ENCODE peak calls at places on chromosomes 6 and 20, in eight cellular contexts. G is stimulated activated CD4-positive, alpha-beta T cell treated with anti-CD3 and anti-CD28 coated beads, Interleukin-2, amount 100 ng/mL, for 24 hours; J is T-cell; T is BE2C; F is MM.1S; K is H4; B is psoas muscle; S is hepatic stellate cell. L is an unnamed sample.

GRCh38 chr6:11769244-11769643 is 9.4 kb downstream of the ADTRP start:
- DNase-seq in G (no peak), J (no peak), T (no peak), F (no peak), K (no peak), B (no peak), S (no peak), L (no peak)

GRCh38 chr6:152399409-152399808 is 237.8 kb downstream of the SYNE1 start:
- DNase-seq in G (no peak), J (no peak), T (no peak), F (no peak), K (no peak), B (no peak), S (no peak), L (peak)

GRCh38 chr20:36754656-36755222 is 8.8 kb upstream of the NDRG3 start:
- DNase-seq in G (peak), J (no peak), T (peak), F (peak), K (peak), B (no peak), S (peak), L (no peak)

GRCh38 chr6:166697113-166697512 is 70.1 kb upstream of the RPS6KA2 start:
- DNase-seq in G (no peak), J (no peak), T (no peak), F (no peak), K (no peak), B (no peak), S (no peak), L (no peak)

GRCh38 chr6:111623046-111623718 is 17.5 kb upstream of the TRAF3IP2 start:
- DNase-seq in G (no peak), J (no peak), T (peak), F (no peak), K (no peak), B (no peak), S (no peak), L (no peak)

GRCh38 chr20:3843490-3843889 is 3.1 kb upstream of the MAVS start:
- DNase-seq in G (no peak), J (no peak), T (peak), F (no peak), K (peak), B (no peak), S (peak), L (peak)

GRCh38 chr20:7650481-7650880 is 289.8 kb downstream of the HAO1 start:
- DNase-seq in G (no peak), J (no peak), T (no peak), F (no peak), K (peak), B (no peak), S (peak), L (no peak)

GRCh38 chr20:17155401-17155800 is 71.4 kb upstream of the PCSK2 start:
- DNase-seq in G (no peak), J (no peak), T (no peak), F (no peak), K (no peak), B (no peak), S (no peak), L (no peak)

GRCh38 chr20:34553366-34553867 is 5.1 kb upstream of the MAP1LC3A start:
- DNase-seq in G (no peak), J (no peak), T (no peak), F (no peak), K (no peak), B (no peak), S (no peak), L (peak)

GRCh38 chr20:53872561-53873248 is 197.7 kb downstream of the BCAS1 start:
- DNase-seq in G (peak), J (peak), T (no peak), F (peak), K (peak), B (no peak), S (peak), L (no peak)

GRCh38 chr6:117540670-117541069 is 58.2 kb downstream of the DCBLD1 start:
- DNase-seq in G (no peak), J (no peak), T (no peak), F (no peak), K (no peak), B (no peak), S (no peak), L (no peak)

GRCh38 chr6:4936681-4937041 is 67.2 kb downstream of the RPP40 start:
- DNase-seq in G (no peak), J (no peak), T (no peak), F (peak), K (peak), B (no peak), S (peak), L (no peak)

GRCh38 chr20:19774086-19774933 is 16.3 kb downstream of the RIN2 start:
- DNase-seq in G (no peak), J (no peak), T (no peak), F (no peak), K (no peak), B (no peak), S (no peak), L (no peak)

GRCh38 chr6:1110164-1110563 is 201.7 kb upstream of the FOXQ1 start:
- DNase-seq in G (no peak), J (no peak), T (no peak), F (no peak), K (no peak), B (no peak), S (no peak), L (no peak)

GRCh38 chr20:61937146-61937962 is 128.3 kb downstream of the TAF4 start:
- DNase-seq in G (no peak), J (no peak), T (peak), F (no peak), K (no peak), B (no peak), S (no peak), L (peak)

GRCh38 chr6:44738652-44739141 is 351.2 kb downstream of the CDC5L start:
- DNase-seq in G (no peak), J (no peak), T (no peak), F (no peak), K (no peak), B (peak), S (no peak), L (no peak)

GRCh38 chr6:26043389-26044139 is 43.7 kb upstream of the HFE start:
- DNase-seq in G (peak), J (peak), T (peak), F (peak), K (no peak), B (no peak), S (peak), L (peak)

GRCh38 chr6:83514877-83515466 is 2.6 kb downstream of the PRSS35 start:
- DNase-seq in G (no peak), J (no peak), T (peak), F (peak), K (peak), B (no peak), S (peak), L (no peak)

GRCh38 chr20:39117486-39117885 is 155.3 kb downstream of the DHX35 start:
- DNase-seq in G (no peak), J (no peak), T (peak), F (no peak), K (peak), B (no peak), S (no peak), L (no peak)